ENCODE peak calls at places on chromosomes 3 and 15, in eight cellular contexts. A is transverse colon, T is stomach, K is SK-N-SH, P is suprapubic skin, D is K562, B is H1, C is upper lobe of left lung. U is an unnamed sample. For H3K4me1, the result is how much of the 10 kb centered on the place peaks cover.

GRCh38 chr3:82761858-82762257 is 1000.4 kb upstream of the GBE1 start:
- DNase-seq in C (no peak), K (no peak), P (no peak), D (no peak), T (no peak), B (no peak), A (no peak), U (no peak)

GRCh38 chr3:134373942-134374790 is at the start of gene AMOTL2:
- DNase-seq in D (peak), P (peak), T (peak), A (peak), C (peak), K (peak), B (peak), U (peak)

GRCh38 chr3:192133271-192133670 is 594.1 kb downstream of the FGF12 start:
- DNase-seq in T (no peak), D (no peak), B (no peak), C (no peak), A (no peak), K (no peak), P (no peak), U (no peak)

GRCh38 chr15:101447561-101448071 is 41.9 kb downstream of the PCSK6 start:
- DNase-seq in B (no peak), K (peak), P (no peak), D (no peak), T (peak), A (no peak), C (no peak), U (no peak)

GRCh38 chr3:106198828-106199194 is 330.0 kb upstream of the CBLB start:
- DNase-seq in D (no peak), C (no peak), P (no peak), B (no peak), A (no peak), K (no peak), T (no peak), U (no peak)

GRCh38 chr15:25177955-25178801 is 223.4 kb downstream of the SNRPN start:
- DNase-seq in T (peak), B (peak), A (peak), P (peak), D (no peak), C (peak), K (no peak), U (peak)

GRCh38 chr3:64977308-64978100 is 289.7 kb upstream of the ADAMTS9 start:
- DNase-seq in K (no peak), C (no peak), T (no peak), A (no peak), D (no peak), P (no peak), B (no peak), U (no peak)

GRCh38 chr3:119510690-119511089 is 12.3 kb downstream of the TIMMDC1 start:
- DNase-seq in T (no peak), A (no peak), D (no peak), C (no peak), P (no peak), B (no peak), K (no peak), U (no peak)

GRCh38 chr3:29373016-29373690 is 92.3 kb downstream of the RBMS3 start:
- DNase-seq in K (no peak), T (no peak), P (no peak), A (no peak), D (no peak), C (no peak), B (no peak), U (no peak)

GRCh38 chr3:72408983-72409779 is 439.1 kb downstream of the SHQ1 start:
- DNase-seq in B (no peak), K (no peak), T (no peak), A (no peak), P (no peak), C (no peak), D (no peak), U (no peak)

GRCh38 chr3:20914260-20914659 is 728.3 kb upstream of the SGO1 start:
- DNase-seq in A (no peak), T (no peak), D (no peak), P (no peak), C (no peak), K (peak), B (no peak), U (no peak)
- TF ChIP-seq POLR2AphosphoS5 in A (no peak), T (no peak), D (no peak), P (no peak), C (no peak), K (no peak), B (no peak), U (no peak)

DNA sequence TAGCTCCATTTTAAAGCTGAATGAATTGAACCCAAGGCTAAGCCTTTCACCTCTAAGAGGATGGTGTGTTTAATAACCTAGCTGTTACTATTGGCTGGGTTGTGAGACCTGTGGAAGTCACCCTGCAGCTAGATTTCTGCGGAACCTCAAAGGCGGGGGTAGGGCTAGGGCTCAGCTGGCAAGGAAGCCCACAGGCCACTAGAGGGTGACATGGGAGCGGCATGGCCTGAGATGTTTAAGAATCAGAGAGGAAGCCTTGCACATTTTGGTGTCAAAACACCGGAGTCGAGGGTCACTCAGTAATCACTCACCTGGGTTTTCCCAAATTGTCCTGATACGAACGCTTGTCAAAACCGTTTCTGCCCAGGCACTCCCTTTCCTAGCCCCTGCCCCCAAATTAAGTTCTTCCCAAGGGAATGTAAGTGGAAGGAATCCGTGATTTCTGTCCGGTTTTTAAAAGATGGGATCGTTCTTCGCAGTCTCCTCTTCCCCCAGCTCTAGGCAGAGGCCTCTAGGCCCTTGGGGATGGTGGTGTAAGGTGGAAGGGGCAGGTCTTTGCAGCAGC is 3.8 kb upstream of the ACAD9 start:
- DNase-seq in A (peak), D (peak), K (peak), C (no peak), B (peak), P (no peak), T (peak), U (no peak)
- TF ChIP-seq EP300 in A (no peak), D (no peak), K (no peak), C (no peak), B (no peak), P (no peak), T (no peak), U (no peak)

DNA sequence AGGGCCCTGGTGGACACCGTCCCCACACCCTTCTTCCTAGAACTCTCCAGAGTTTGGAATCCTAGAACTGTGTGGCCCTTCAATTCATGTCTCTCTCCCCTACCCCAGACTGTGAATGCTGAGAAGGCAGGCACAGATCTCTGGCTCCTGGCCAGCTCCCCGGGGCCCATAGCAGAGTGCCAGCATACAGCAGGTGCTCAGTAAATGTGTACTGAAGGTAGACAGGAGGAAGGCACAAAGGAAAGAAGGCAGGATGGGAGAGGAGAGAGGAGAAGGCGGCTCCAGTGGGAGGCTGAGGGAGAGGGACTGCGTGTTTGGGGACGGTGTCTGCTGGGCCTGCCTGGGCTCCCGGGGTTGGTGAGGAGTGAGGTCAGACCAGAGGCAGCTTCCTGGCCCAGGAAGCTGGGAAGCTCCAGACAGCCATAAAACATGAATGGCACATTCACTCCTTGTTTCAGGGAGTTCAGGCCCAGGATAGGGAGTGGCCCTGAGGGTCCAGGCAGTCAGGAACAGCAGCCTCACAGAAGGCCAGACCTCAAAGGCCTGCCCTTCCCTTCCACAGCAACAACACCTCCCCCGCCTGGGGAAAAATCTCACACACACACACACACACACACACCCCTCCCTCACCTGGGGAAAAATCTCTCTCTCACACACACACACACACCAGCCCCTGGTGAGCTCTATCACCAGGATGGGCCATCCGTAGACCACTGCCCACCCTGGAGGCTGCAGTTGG is 137.1 kb upstream of the PRR20G start:
- DNase-seq in B (peak), C (no peak), D (no peak), K (peak), P (no peak), A (peak), T (no peak), U (peak)
- H3K4me1 ChIP-seq in B (under half), C (under half), D (under half), K (under half), P (under half), A (under half), T (under half), U (under half)

GRCh38 chr3:128051837-128052766 is at the start of gene SEC61A1:
- DNase-seq in A (peak), B (peak), C (peak), T (peak), P (peak), K (peak), D (peak), U (peak)
- TF ChIP-seq POLR2AphosphoS5 in A (peak), B (peak), C (peak), T (peak), P (peak), K (peak), D (peak), U (peak)

DNA sequence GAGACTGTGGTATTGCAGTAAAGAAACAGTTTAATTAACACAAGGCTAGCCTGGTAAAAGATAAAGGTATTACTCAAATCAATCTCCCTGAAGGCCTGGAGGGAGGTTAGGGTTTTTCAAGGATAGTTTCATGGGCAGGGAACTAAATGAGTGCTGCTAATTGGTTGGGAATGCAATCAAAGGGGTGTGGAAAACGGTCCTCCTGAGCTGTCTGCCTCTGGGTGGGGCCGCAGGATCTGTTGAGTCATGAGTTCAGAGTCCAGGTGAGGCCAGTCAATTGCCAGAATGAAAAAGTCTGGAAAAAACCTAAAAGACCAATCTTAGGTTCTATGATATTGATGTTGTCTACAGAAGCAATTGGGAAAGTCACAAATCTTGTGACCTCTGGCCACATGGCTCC is 293.2 kb downstream of the MCTP2 start:
- DNase-seq in K (no peak), A (peak), C (no peak), P (no peak), D (no peak), T (no peak), B (no peak), U (no peak)
- TF ChIP-seq EP300 in K (no peak), A (no peak), C (no peak), P (no peak), D (no peak), T (no peak), B (no peak), U (no peak)

GRCh38 chr3:162525791-162526190 is 1029.2 kb downstream of the OTOL1 start:
- DNase-seq in K (no peak), D (no peak), B (no peak), A (no peak), T (no peak), P (no peak), C (no peak), U (no peak)

GRCh38 chr3:162525052-162525451 is 1028.4 kb downstream of the OTOL1 start:
- DNase-seq in C (no peak), B (no peak), K (no peak), P (no peak), A (peak), D (no peak), T (no peak), U (peak)

GRCh38 chr3:162517110-162517509 is 1020.5 kb downstream of the OTOL1 start:
- DNase-seq in B (no peak), D (no peak), T (no peak), C (no peak), K (no peak), P (no peak), A (no peak), U (no peak)

GRCh38 chr3:162521669-162522068 is 1025.1 kb downstream of the OTOL1 start:
- DNase-seq in C (no peak), B (no peak), K (no peak), A (no peak), P (no peak), D (no peak), T (no peak), U (no peak)
- H3K4me1 ChIP-seq in C (under half), B (under half), K (under half), A (under half), P (under half), D (under half), T (under half), U (under half)

GRCh38 chr3:194296832-194297666 is 54.1 kb downstream of the CPN2 start:
- DNase-seq in B (peak), D (no peak), T (no peak), P (peak), A (peak), C (peak), K (no peak), U (peak)
- TF ChIP-seq POLR2AphosphoS5 in B (no peak), D (no peak), T (no peak), P (no peak), A (no peak), C (no peak), K (no peak), U (no peak)

GRCh38 chr3:25508433-25508832 is 80.4 kb downstream of the RARB start:
- DNase-seq in P (no peak), A (no peak), C (no peak), D (no peak), K (no peak), B (no peak), T (no peak), U (no peak)

GRCh38 chr3:25515131-25515530 is 87.1 kb downstream of the RARB start:
- DNase-seq in K (no peak), D (no peak), P (no peak), C (no peak), A (no peak), T (no peak), B (no peak), U (no peak)

GRCh38 chr3:25508901-25509300 is 80.8 kb downstream of the RARB start:
- DNase-seq in A (no peak), C (no peak), T (no peak), D (no peak), P (no peak), K (no peak), B (no peak), U (no peak)

GRCh38 chr3:25511972-25512721 is 84.1 kb downstream of the RARB start:
- DNase-seq in A (no peak), T (no peak), B (no peak), C (no peak), K (no peak), D (no peak), P (no peak), U (no peak)

GRCh38 chr3:25513642-25514266 is 85.7 kb downstream of the RARB start:
- DNase-seq in A (no peak), K (no peak), B (no peak), P (no peak), T (no peak), D (no peak), C (no peak), U (no peak)
- TF ChIP-seq EP300 in A (no peak), K (no peak), B (no peak), P (no peak), T (no peak), D (no peak), C (no peak), U (no peak)

GRCh38 chr3:16441306-16441898 is 72.1 kb downstream of the RFTN1 start:
- DNase-seq in T (no peak), P (no peak), C (no peak), B (no peak), D (no peak), K (peak), A (no peak), U (no peak)
- H3K4me1 ChIP-seq in T (under half), P (under half), C (under half), B (under half), D (under half), K (under half), A (under half), U (under half)